ENCODE peak calls at places on chromosome 18, in nine cellular contexts. One of them, this sample, is unnamed.

GRCh38 chr18:70047931-70048603 is 100.4 kb upstream of the CD226 start:
- DNase-seq in mucosa of descending colon: no peak
- DNase-seq in adrenal gland: no peak
- DNase-seq in endothelial cell of umbilical vein: peak; percentile 45
- DNase-seq in PC-9: no peak
- DNase-seq in uterus: no peak
- DNase-seq in MM.1S: no peak
- DNase-seq in pancreas: no peak
- DNase-seq in body of pancreas: no peak
- DNase-seq in this sample: no peak

GRCh38 chr18:52288403-52289004 is 51.5 kb upstream of the DCC start:
- DNase-seq in mucosa of descending colon: no peak
- DNase-seq in adrenal gland: peak; percentile 54
- DNase-seq in endothelial cell of umbilical vein: no peak
- DNase-seq in PC-9: no peak
- DNase-seq in uterus: no peak
- DNase-seq in MM.1S: peak; percentile 59
- DNase-seq in pancreas: peak; percentile 9
- DNase-seq in body of pancreas: peak; percentile 18
- DNase-seq in this sample: no peak

GRCh38 chr18:12278153-12278764 is 24.1 kb downstream of the CIDEA start:
- DNase-seq in mucosa of descending colon: no peak
- DNase-seq in adrenal gland: no peak
- DNase-seq in endothelial cell of umbilical vein: no peak
- DNase-seq in PC-9: no peak
- DNase-seq in uterus: peak; percentile 33
- DNase-seq in MM.1S: peak; percentile 64
- DNase-seq in pancreas: no peak
- DNase-seq in body of pancreas: no peak
- DNase-seq in this sample: no peak

GRCh38 chr18:32372381-32373061 is 98.2 kb downstream of the GAREM1 start:
- DNase-seq in mucosa of descending colon: no peak
- DNase-seq in adrenal gland: no peak
- DNase-seq in endothelial cell of umbilical vein: no peak
- DNase-seq in PC-9: peak; percentile 98
- DNase-seq in uterus: no peak
- DNase-seq in MM.1S: no peak
- DNase-seq in pancreas: peak; percentile 87
- DNase-seq in body of pancreas: peak; percentile 96
- DNase-seq in this sample: no peak

GRCh38 chr18:34097312-34097711 is 127.4 kb downstream of the NOL4 start:
- DNase-seq in mucosa of descending colon: no peak
- DNase-seq in adrenal gland: no peak
- DNase-seq in endothelial cell of umbilical vein: no peak
- DNase-seq in PC-9: no peak
- DNase-seq in uterus: no peak
- DNase-seq in MM.1S: no peak
- DNase-seq in pancreas: no peak
- DNase-seq in body of pancreas: no peak
- DNase-seq in this sample: no peak

GRCh38 chr18:10352671-10353070 is 101.8 kb upstream of the APCDD1 start:
- DNase-seq in mucosa of descending colon: no peak
- DNase-seq in adrenal gland: no peak
- DNase-seq in endothelial cell of umbilical vein: no peak
- DNase-seq in PC-9: no peak
- DNase-seq in uterus: no peak
- DNase-seq in MM.1S: no peak
- DNase-seq in pancreas: no peak
- DNase-seq in body of pancreas: no peak
- DNase-seq in this sample: no peak

GRCh38 chr18:40380657-40381441 is 1574.2 kb upstream of the PIK3C3 start:
- DNase-seq in mucosa of descending colon: no peak
- DNase-seq in adrenal gland: no peak
- DNase-seq in endothelial cell of umbilical vein: no peak
- DNase-seq in PC-9: no peak
- DNase-seq in uterus: no peak
- DNase-seq in MM.1S: no peak
- DNase-seq in pancreas: no peak
- DNase-seq in body of pancreas: no peak
- DNase-seq in this sample: no peak

GRCh38 chr18:31376477-31376876 is at the start of gene DSG4:
- DNase-seq in mucosa of descending colon: no peak
- DNase-seq in adrenal gland: no peak
- DNase-seq in endothelial cell of umbilical vein: no peak
- DNase-seq in PC-9: no peak
- DNase-seq in uterus: no peak
- DNase-seq in MM.1S: no peak
- DNase-seq in pancreas: no peak
- DNase-seq in body of pancreas: no peak
- DNase-seq in this sample: no peak

GRCh38 chr18:2847341-2848144 is 737 bp downstream of the EMILIN2 start:
- DNase-seq in mucosa of descending colon: peak; percentile 57
- DNase-seq in adrenal gland: no peak
- DNase-seq in endothelial cell of umbilical vein: no peak
- DNase-seq in PC-9: no peak
- DNase-seq in uterus: peak; percentile 50
- DNase-seq in MM.1S: no peak
- DNase-seq in pancreas: no peak
- DNase-seq in body of pancreas: peak; percentile 16
- DNase-seq in this sample: peak; percentile 41

GRCh38 chr18:12839526-12840196 is 44.4 kb downstream of the PTPN2 start:
- DNase-seq in mucosa of descending colon: no peak
- DNase-seq in adrenal gland: no peak
- DNase-seq in endothelial cell of umbilical vein: no peak
- DNase-seq in PC-9: no peak
- DNase-seq in uterus: no peak
- DNase-seq in MM.1S: peak; percentile 83
- DNase-seq in pancreas: no peak
- DNase-seq in body of pancreas: peak; percentile 17
- DNase-seq in this sample: no peak

GRCh38 chr18:37254973-37255372 is 310.6 kb downstream of the CELF4 start:
- DNase-seq in mucosa of descending colon: no peak
- DNase-seq in adrenal gland: no peak
- DNase-seq in endothelial cell of umbilical vein: no peak
- DNase-seq in PC-9: no peak
- DNase-seq in uterus: no peak
- DNase-seq in MM.1S: no peak
- DNase-seq in pancreas: no peak
- DNase-seq in body of pancreas: no peak
- DNase-seq in this sample: no peak

GRCh38 chr18:46199515-46200147 is 95.4 kb downstream of the HAUS1 start:
- DNase-seq in mucosa of descending colon: no peak
- DNase-seq in adrenal gland: no peak
- DNase-seq in endothelial cell of umbilical vein: peak; percentile 47
- DNase-seq in PC-9: peak; percentile 91
- DNase-seq in uterus: no peak
- DNase-seq in MM.1S: no peak
- DNase-seq in pancreas: no peak
- DNase-seq in body of pancreas: no peak
- DNase-seq in this sample: no peak

GRCh38 chr18:77091366-77091765 is 41.2 kb downstream of the MBP start:
- DNase-seq in mucosa of descending colon: no peak
- DNase-seq in adrenal gland: no peak
- DNase-seq in endothelial cell of umbilical vein: no peak
- DNase-seq in PC-9: no peak
- DNase-seq in uterus: no peak
- DNase-seq in MM.1S: no peak
- DNase-seq in pancreas: no peak
- DNase-seq in body of pancreas: no peak
- DNase-seq in this sample: no peak

GRCh38 chr18:5543854-5544389 is at the start of gene EPB41L3:
- DNase-seq in mucosa of descending colon: peak; percentile 59
- DNase-seq in adrenal gland: peak; percentile 78
- DNase-seq in endothelial cell of umbilical vein: peak; percentile 61
- DNase-seq in PC-9: no peak
- DNase-seq in uterus: peak; percentile 39
- DNase-seq in MM.1S: no peak
- DNase-seq in pancreas: no peak
- DNase-seq in body of pancreas: peak; percentile 51
- DNase-seq in this sample: peak; percentile 54

GRCh38 chr18:7817596-7817995 is 250.5 kb downstream of the PTPRM start:
- DNase-seq in mucosa of descending colon: no peak
- DNase-seq in adrenal gland: no peak
- DNase-seq in endothelial cell of umbilical vein: no peak
- DNase-seq in PC-9: no peak
- DNase-seq in uterus: peak; percentile 27
- DNase-seq in MM.1S: no peak
- DNase-seq in pancreas: no peak
- DNase-seq in body of pancreas: peak; percentile 11
- DNase-seq in this sample: no peak

GRCh38 chr18:23852236-23853045 is 162.1 kb upstream of the TTC39C start:
- DNase-seq in mucosa of descending colon: no peak
- DNase-seq in adrenal gland: no peak
- DNase-seq in endothelial cell of umbilical vein: no peak
- DNase-seq in PC-9: no peak
- DNase-seq in uterus: no peak
- DNase-seq in MM.1S: no peak
- DNase-seq in pancreas: no peak
- DNase-seq in body of pancreas: no peak
- DNase-seq in this sample: no peak

GRCh38 chr18:11183621-11184020 is 34.3 kb upstream of the PIEZO2 start:
- DNase-seq in mucosa of descending colon: no peak
- DNase-seq in adrenal gland: no peak
- DNase-seq in endothelial cell of umbilical vein: no peak
- DNase-seq in PC-9: no peak
- DNase-seq in uterus: no peak
- DNase-seq in MM.1S: no peak
- DNase-seq in pancreas: no peak
- DNase-seq in body of pancreas: no peak
- DNase-seq in this sample: no peak

GRCh38 chr18:12703714-12704113 is 872 bp downstream of the PSMG2 start:
- DNase-seq in mucosa of descending colon: no peak
- DNase-seq in adrenal gland: no peak
- DNase-seq in endothelial cell of umbilical vein: no peak
- DNase-seq in PC-9: no peak
- DNase-seq in uterus: no peak
- DNase-seq in MM.1S: no peak
- DNase-seq in pancreas: no peak
- DNase-seq in body of pancreas: no peak
- DNase-seq in this sample: no peak

GRCh38 chr18:44732604-44733003 is 51.9 kb downstream of the SETBP1 start:
- DNase-seq in mucosa of descending colon: no peak
- DNase-seq in adrenal gland: no peak
- DNase-seq in endothelial cell of umbilical vein: no peak
- DNase-seq in PC-9: peak; percentile 52
- DNase-seq in uterus: no peak
- DNase-seq in MM.1S: no peak
- DNase-seq in pancreas: peak; percentile 63
- DNase-seq in body of pancreas: peak; percentile 59
- DNase-seq in this sample: no peak

GRCh38 chr18:23824704-23825103 is 135.5 kb downstream of the LAMA3 start:
- DNase-seq in mucosa of descending colon: no peak
- DNase-seq in adrenal gland: no peak
- DNase-seq in endothelial cell of umbilical vein: no peak
- DNase-seq in PC-9: no peak
- DNase-seq in uterus: no peak
- DNase-seq in MM.1S: no peak
- DNase-seq in pancreas: no peak
- DNase-seq in body of pancreas: no peak
- DNase-seq in this sample: no peak

GRCh38 chr18:2959341-2959740 is 53.6 kb downstream of the LPIN2 start:
- DNase-seq in mucosa of descending colon: no peak
- DNase-seq in adrenal gland: no peak
- DNase-seq in endothelial cell of umbilical vein: no peak
- DNase-seq in PC-9: no peak
- DNase-seq in uterus: no peak
- DNase-seq in MM.1S: no peak
- DNase-seq in pancreas: no peak
- DNase-seq in body of pancreas: no peak
- DNase-seq in this sample: no peak

GRCh38 chr18:72541871-72542690 is 2.1 kb downstream of the CBLN2 start:
- DNase-seq in mucosa of descending colon: no peak
- DNase-seq in adrenal gland: no peak
- DNase-seq in endothelial cell of umbilical vein: no peak
- DNase-seq in PC-9: no peak
- DNase-seq in uterus: no peak
- DNase-seq in MM.1S: peak; percentile 81
- DNase-seq in pancreas: no peak
- DNase-seq in body of pancreas: no peak
- DNase-seq in this sample: no peak

GRCh38 chr18:14930076-14930475 is 182.1 kb downstream of the ANKRD30B start:
- DNase-seq in mucosa of descending colon: no peak
- DNase-seq in adrenal gland: no peak
- DNase-seq in endothelial cell of umbilical vein: no peak
- DNase-seq in PC-9: no peak
- DNase-seq in uterus: no peak
- DNase-seq in MM.1S: no peak
- DNase-seq in pancreas: no peak
- DNase-seq in body of pancreas: no peak
- DNase-seq in this sample: no peak
- H3K9me3 ChIP-seq in mucosa of descending colon: no peaks in the 10 kb centered on the region
- H3K9me3 ChIP-seq in adrenal gland: no peaks in the 10 kb centered on the region
- H3K9me3 ChIP-seq in endothelial cell of umbilical vein: no peaks in the 10 kb centered on the region
- H3K9me3 ChIP-seq in PC-9: no peaks in the 10 kb centered on the region
- H3K9me3 ChIP-seq in uterus: no peaks in the 10 kb centered on the region
- H3K9me3 ChIP-seq in MM.1S: no peaks in the 10 kb centered on the region
- H3K9me3 ChIP-seq in pancreas: no peaks in the 10 kb centered on the region
- H3K9me3 ChIP-seq in body of pancreas: no peaks in the 10 kb centered on the region
- H3K9me3 ChIP-seq in this sample: no peaks in the 10 kb centered on the region

GRCh38 chr18:35244671-35245070 is 3.8 kb downstream of the ZNF397 start:
- DNase-seq in mucosa of descending colon: no peak
- DNase-seq in adrenal gland: no peak
- DNase-seq in endothelial cell of umbilical vein: no peak
- DNase-seq in PC-9: no peak
- DNase-seq in uterus: no peak
- DNase-seq in MM.1S: no peak
- DNase-seq in pancreas: no peak
- DNase-seq in body of pancreas: no peak
- DNase-seq in this sample: no peak
- H3K36me3 ChIP-seq in mucosa of descending colon: no peaks in the 10 kb centered on the region
- H3K36me3 ChIP-seq in adrenal gland: no peaks in the 10 kb centered on the region
- H3K36me3 ChIP-seq in endothelial cell of umbilical vein: no peaks in the 10 kb centered on the region
- H3K36me3 ChIP-seq in PC-9: peaks cover 29% of the 10 kb centered on the region
- H3K36me3 ChIP-seq in uterus: no peaks in the 10 kb centered on the region
- H3K36me3 ChIP-seq in MM.1S: peaks cover 8% of the 10 kb centered on the region
- H3K36me3 ChIP-seq in pancreas: peaks cover 59% of the 10 kb centered on the region
- H3K36me3 ChIP-seq in body of pancreas: peaks cover 3% of the 10 kb centered on the region
- H3K36me3 ChIP-seq in this sample: peaks cover 66% of the 10 kb centered on the region

GRCh38 chr18:48164701-48165100 is 234.2 kb upstream of the SMAD2 start:
- DNase-seq in mucosa of descending colon: no peak
- DNase-seq in adrenal gland: peak; percentile 41
- DNase-seq in endothelial cell of umbilical vein: no peak
- DNase-seq in PC-9: no peak
- DNase-seq in uterus: no peak
- DNase-seq in MM.1S: no peak
- DNase-seq in pancreas: no peak
- DNase-seq in body of pancreas: no peak
- DNase-seq in this sample: no peak
- H3K4me1 ChIP-seq in mucosa of descending colon: peaks cover 55% of the 10 kb centered on the region
- H3K4me1 ChIP-seq in adrenal gland: peaks cover 45% of the 10 kb centered on the region
- H3K4me1 ChIP-seq in endothelial cell of umbilical vein: peaks cover 4% of the 10 kb centered on the region
- H3K4me1 ChIP-seq in PC-9: peaks cover 21% of the 10 kb centered on the region
- H3K4me1 ChIP-seq in uterus: peaks cover 5% of the 10 kb centered on the region
- H3K4me1 ChIP-seq in MM.1S: no peaks in the 10 kb centered on the region
- H3K4me1 ChIP-seq in pancreas: peaks cover 5% of the 10 kb centered on the region
- H3K4me1 ChIP-seq in body of pancreas: peaks cover 60% of the 10 kb centered on the region
- H3K4me1 ChIP-seq in this sample: peaks cover 8% of the 10 kb centered on the region

DNA sequence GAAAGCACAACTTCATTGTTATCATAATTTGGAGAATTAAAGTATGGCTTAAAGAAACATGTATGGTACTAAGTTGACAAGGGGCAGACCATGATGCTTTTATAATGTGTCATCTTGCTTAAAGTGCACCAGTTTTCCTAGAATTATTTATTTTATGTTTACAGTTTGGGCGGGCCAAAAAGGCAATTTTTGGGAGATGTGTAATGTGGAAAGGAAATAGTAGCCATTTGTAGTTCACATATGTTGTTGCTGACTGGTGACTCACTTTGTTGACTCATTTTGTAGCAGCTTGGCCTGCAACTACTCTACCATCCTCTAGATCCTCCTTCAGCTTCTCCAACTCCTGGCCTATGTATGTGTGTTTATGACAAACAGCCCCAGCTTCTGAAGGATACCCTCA is 7.7 kb downstream of the ZSCAN30 start:
- DNase-seq in mucosa of descending colon: no peak
- DNase-seq in adrenal gland: no peak
- DNase-seq in endothelial cell of umbilical vein: peak; percentile 84
- DNase-seq in PC-9: peak; percentile 58
- DNase-seq in uterus: no peak
- DNase-seq in MM.1S: no peak
- DNase-seq in pancreas: no peak
- DNase-seq in body of pancreas: no peak
- DNase-seq in this sample: no peak
- H3K9me3 ChIP-seq in mucosa of descending colon: no peaks in the 10 kb centered on the region
- H3K9me3 ChIP-seq in adrenal gland: peaks cover 3% of the 10 kb centered on the region
- H3K9me3 ChIP-seq in endothelial cell of umbilical vein: peaks cover 3% of the 10 kb centered on the region
- H3K9me3 ChIP-seq in PC-9: no peaks in the 10 kb centered on the region
- H3K9me3 ChIP-seq in uterus: no peaks in the 10 kb centered on the region
- H3K9me3 ChIP-seq in MM.1S: no peaks in the 10 kb centered on the region
- H3K9me3 ChIP-seq in pancreas: no peaks in the 10 kb centered on the region
- H3K9me3 ChIP-seq in body of pancreas: no peaks in the 10 kb centered on the region
- H3K9me3 ChIP-seq in this sample: no peaks in the 10 kb centered on the region

This sample was measured in tibial artery.